ENCODE peak calls at places on chromosomes 5 and 9, in ten cellular contexts. One of them, this sample, is unnamed.

GRCh38 chr9:2494571-2494970 is 127.0 kb upstream of the VLDLR start:
- DNase-seq in AG10803: peak
- DNase-seq in fibroblast of mammary gland: peak
- DNase-seq in epithelial cell of esophagus: peak
- DNase-seq in astrocyte: peak
- DNase-seq in endodermal cell: peak
- DNase-seq in fibroblast of the aortic adventitia: peak
- DNase-seq in sigmoid colon: no peak
- DNase-seq in CD4-positive, alpha-beta memory T cell: no peak
- DNase-seq in heart right ventricle: no peak
- DNase-seq in this sample: peak

GRCh38 chr9:18626046-18626698 is 152.2 kb downstream of the ADAMTSL1 start:
- DNase-seq in CD4-positive, alpha-beta memory T cell: no peak
- DNase-seq in epithelial cell of esophagus: peak
- DNase-seq in fibroblast of mammary gland: no peak
- DNase-seq in sigmoid colon: no peak
- DNase-seq in endodermal cell: no peak
- DNase-seq in fibroblast of the aortic adventitia: no peak
- DNase-seq in AG10803: no peak
- DNase-seq in heart right ventricle: no peak
- DNase-seq in astrocyte: no peak
- DNase-seq in this sample: no peak

GRCh38 chr5:11483630-11484029 is 420.6 kb downstream of the CTNND2 start:
- DNase-seq in heart right ventricle: no peak
- DNase-seq in sigmoid colon: no peak
- DNase-seq in astrocyte: peak
- DNase-seq in AG10803: no peak
- DNase-seq in fibroblast of mammary gland: peak
- DNase-seq in epithelial cell of esophagus: no peak
- DNase-seq in endodermal cell: no peak
- DNase-seq in fibroblast of the aortic adventitia: no peak
- DNase-seq in CD4-positive, alpha-beta memory T cell: no peak
- DNase-seq in this sample: no peak

GRCh38 chr9:73441890-73442818 is 290.5 kb downstream of the ANXA1 start:
- DNase-seq in epithelial cell of esophagus: peak
- DNase-seq in sigmoid colon: no peak
- DNase-seq in AG10803: peak
- DNase-seq in fibroblast of the aortic adventitia: no peak
- DNase-seq in heart right ventricle: no peak
- DNase-seq in CD4-positive, alpha-beta memory T cell: no peak
- DNase-seq in fibroblast of mammary gland: peak
- DNase-seq in astrocyte: peak
- DNase-seq in endodermal cell: peak
- DNase-seq in this sample: peak

GRCh38 chr5:96687812-96688453 is 25.8 kb downstream of the CAST start:
- DNase-seq in AG10803: peak
- DNase-seq in fibroblast of mammary gland: peak
- DNase-seq in fibroblast of the aortic adventitia: peak
- DNase-seq in epithelial cell of esophagus: peak
- DNase-seq in endodermal cell: no peak
- DNase-seq in heart right ventricle: no peak
- DNase-seq in sigmoid colon: no peak
- DNase-seq in CD4-positive, alpha-beta memory T cell: peak
- DNase-seq in astrocyte: peak
- DNase-seq in this sample: peak

GRCh38 chr9:69798737-69799136 is 21.9 kb upstream of the CFAP95 start:
- DNase-seq in fibroblast of mammary gland: peak
- DNase-seq in endodermal cell: no peak
- DNase-seq in CD4-positive, alpha-beta memory T cell: no peak
- DNase-seq in epithelial cell of esophagus: peak
- DNase-seq in astrocyte: peak
- DNase-seq in sigmoid colon: no peak
- DNase-seq in AG10803: no peak
- DNase-seq in heart right ventricle: no peak
- DNase-seq in fibroblast of the aortic adventitia: no peak
- DNase-seq in this sample: no peak

GRCh38 chr5:39648539-39649200 is 223.9 kb upstream of the DAB2 start:
- DNase-seq in CD4-positive, alpha-beta memory T cell: no peak
- DNase-seq in fibroblast of the aortic adventitia: peak
- DNase-seq in sigmoid colon: no peak
- DNase-seq in epithelial cell of esophagus: peak
- DNase-seq in heart right ventricle: no peak
- DNase-seq in endodermal cell: peak
- DNase-seq in astrocyte: peak
- DNase-seq in fibroblast of mammary gland: peak
- DNase-seq in AG10803: no peak
- DNase-seq in this sample: no peak

GRCh38 chr9:132169672-132170392 is 8.0 kb downstream of the NTNG2 start:
- DNase-seq in epithelial cell of esophagus: peak
- DNase-seq in fibroblast of the aortic adventitia: peak
- DNase-seq in endodermal cell: peak
- DNase-seq in AG10803: peak
- DNase-seq in fibroblast of mammary gland: peak
- DNase-seq in heart right ventricle: peak
- DNase-seq in CD4-positive, alpha-beta memory T cell: peak
- DNase-seq in astrocyte: peak
- DNase-seq in sigmoid colon: peak
- DNase-seq in this sample: peak

GRCh38 chr5:108687599-108688220 is 60.0 kb upstream of the FER start:
- DNase-seq in CD4-positive, alpha-beta memory T cell: peak
- DNase-seq in AG10803: peak
- DNase-seq in heart right ventricle: no peak
- DNase-seq in epithelial cell of esophagus: no peak
- DNase-seq in sigmoid colon: no peak
- DNase-seq in fibroblast of the aortic adventitia: peak
- DNase-seq in endodermal cell: no peak
- DNase-seq in fibroblast of mammary gland: no peak
- DNase-seq in astrocyte: no peak
- DNase-seq in this sample: peak

GRCh38 chr9:137070906-137071275 is 534 bp upstream of the SAPCD2 start:
- DNase-seq in astrocyte: no peak
- DNase-seq in fibroblast of mammary gland: no peak
- DNase-seq in epithelial cell of esophagus: no peak
- DNase-seq in AG10803: no peak
- DNase-seq in heart right ventricle: peak
- DNase-seq in CD4-positive, alpha-beta memory T cell: no peak
- DNase-seq in endodermal cell: no peak
- DNase-seq in fibroblast of the aortic adventitia: no peak
- DNase-seq in sigmoid colon: no peak
- DNase-seq in this sample: no peak

GRCh38 chr5:40569549-40570270 is 110.0 kb upstream of the PTGER4 start:
- DNase-seq in heart right ventricle: no peak
- DNase-seq in astrocyte: no peak
- DNase-seq in epithelial cell of esophagus: no peak
- DNase-seq in CD4-positive, alpha-beta memory T cell: no peak
- DNase-seq in endodermal cell: no peak
- DNase-seq in sigmoid colon: no peak
- DNase-seq in fibroblast of mammary gland: peak
- DNase-seq in fibroblast of the aortic adventitia: peak
- DNase-seq in AG10803: peak
- DNase-seq in this sample: peak

GRCh38 chr9:82031538-82032280 is 43.1 kb downstream of the SPATA31D1 start:
- DNase-seq in endodermal cell: peak
- DNase-seq in fibroblast of mammary gland: peak
- DNase-seq in AG10803: peak
- DNase-seq in epithelial cell of esophagus: peak
- DNase-seq in CD4-positive, alpha-beta memory T cell: no peak
- DNase-seq in sigmoid colon: peak
- DNase-seq in astrocyte: peak
- DNase-seq in fibroblast of the aortic adventitia: peak
- DNase-seq in heart right ventricle: peak
- DNase-seq in this sample: peak

GRCh38 chr5:96961053-96961452 is 25.2 kb downstream of the LNPEP start:
- DNase-seq in heart right ventricle: no peak
- DNase-seq in endodermal cell: no peak
- DNase-seq in epithelial cell of esophagus: no peak
- DNase-seq in astrocyte: no peak
- DNase-seq in AG10803: no peak
- DNase-seq in sigmoid colon: no peak
- DNase-seq in fibroblast of the aortic adventitia: no peak
- DNase-seq in CD4-positive, alpha-beta memory T cell: peak
- DNase-seq in fibroblast of mammary gland: no peak
- DNase-seq in this sample: peak

GRCh38 chr9:98300611-98301010 is 45.2 kb upstream of the TBC1D2 start:
- DNase-seq in fibroblast of mammary gland: no peak
- DNase-seq in AG10803: no peak
- DNase-seq in astrocyte: no peak
- DNase-seq in fibroblast of the aortic adventitia: no peak
- DNase-seq in CD4-positive, alpha-beta memory T cell: no peak
- DNase-seq in epithelial cell of esophagus: no peak
- DNase-seq in heart right ventricle: no peak
- DNase-seq in endodermal cell: no peak
- DNase-seq in sigmoid colon: no peak
- DNase-seq in this sample: no peak

GRCh38 chr5:75338408-75338807 is 1.4 kb downstream of the HMGCR start:
- DNase-seq in CD4-positive, alpha-beta memory T cell: no peak
- DNase-seq in fibroblast of the aortic adventitia: no peak
- DNase-seq in AG10803: no peak
- DNase-seq in heart right ventricle: no peak
- DNase-seq in sigmoid colon: no peak
- DNase-seq in epithelial cell of esophagus: no peak
- DNase-seq in endodermal cell: no peak
- DNase-seq in astrocyte: no peak
- DNase-seq in fibroblast of mammary gland: no peak
- DNase-seq in this sample: no peak
- H3K4me3 ChIP-seq in CD4-positive, alpha-beta memory T cell: peak
- H3K4me3 ChIP-seq in fibroblast of the aortic adventitia: peak
- H3K4me3 ChIP-seq in AG10803: peak
- H3K4me3 ChIP-seq in heart right ventricle: peak
- H3K4me3 ChIP-seq in sigmoid colon: no peak
- H3K4me3 ChIP-seq in epithelial cell of esophagus: peak
- H3K4me3 ChIP-seq in endodermal cell: peak
- H3K4me3 ChIP-seq in astrocyte: peak
- H3K4me3 ChIP-seq in fibroblast of mammary gland: peak
- H3K4me3 ChIP-seq in this sample: peak

DNA sequence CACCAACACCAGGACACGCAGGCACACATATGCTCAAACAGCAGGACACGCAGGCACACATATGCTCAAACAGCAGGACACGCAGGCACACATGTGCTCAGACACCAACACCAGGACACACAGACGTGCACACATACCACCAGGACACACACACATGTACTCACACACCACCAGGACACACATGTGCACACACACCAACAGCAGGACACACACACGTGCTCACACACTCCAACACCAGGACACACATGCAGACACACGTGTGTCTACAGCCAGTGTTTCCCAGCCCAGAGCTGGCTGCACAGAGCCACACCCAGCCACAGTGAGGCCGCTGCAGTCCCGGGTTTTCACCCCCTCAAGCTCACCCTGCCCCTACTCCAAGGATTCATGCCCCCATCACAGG is 25.0 kb upstream of the SLC12A7 start:
- DNase-seq in epithelial cell of esophagus: no peak
- DNase-seq in AG10803: no peak
- DNase-seq in heart right ventricle: peak
- DNase-seq in sigmoid colon: no peak
- DNase-seq in fibroblast of the aortic adventitia: no peak
- DNase-seq in CD4-positive, alpha-beta memory T cell: no peak
- DNase-seq in endodermal cell: no peak
- DNase-seq in astrocyte: no peak
- DNase-seq in fibroblast of mammary gland: no peak
- DNase-seq in this sample: no peak
- H3K4me3 ChIP-seq in epithelial cell of esophagus: no peak
- H3K4me3 ChIP-seq in AG10803: no peak
- H3K4me3 ChIP-seq in heart right ventricle: no peak
- H3K4me3 ChIP-seq in sigmoid colon: no peak
- H3K4me3 ChIP-seq in fibroblast of the aortic adventitia: no peak
- H3K4me3 ChIP-seq in CD4-positive, alpha-beta memory T cell: no peak
- H3K4me3 ChIP-seq in endodermal cell: no peak
- H3K4me3 ChIP-seq in astrocyte: no peak
- H3K4me3 ChIP-seq in fibroblast of mammary gland: no peak
- H3K4me3 ChIP-seq in this sample: no peak

GRCh38 chr9:121372563-121373400 is 2.7 kb upstream of the STOM start:
- DNase-seq in heart right ventricle: no peak
- DNase-seq in fibroblast of the aortic adventitia: peak
- DNase-seq in sigmoid colon: peak
- DNase-seq in AG10803: no peak
- DNase-seq in endodermal cell: no peak
- DNase-seq in CD4-positive, alpha-beta memory T cell: no peak
- DNase-seq in fibroblast of mammary gland: peak
- DNase-seq in astrocyte: no peak
- DNase-seq in epithelial cell of esophagus: peak
- DNase-seq in this sample: peak
- H3K4me3 ChIP-seq in heart right ventricle: no peak
- H3K4me3 ChIP-seq in fibroblast of the aortic adventitia: no peak
- H3K4me3 ChIP-seq in sigmoid colon: no peak
- H3K4me3 ChIP-seq in AG10803: no peak
- H3K4me3 ChIP-seq in endodermal cell: no peak
- H3K4me3 ChIP-seq in CD4-positive, alpha-beta memory T cell: no peak
- H3K4me3 ChIP-seq in fibroblast of mammary gland: no peak
- H3K4me3 ChIP-seq in astrocyte: no peak
- H3K4me3 ChIP-seq in epithelial cell of esophagus: no peak
- H3K4me3 ChIP-seq in this sample: no peak

GRCh38 chr9:33024126-33024965 is 727 bp upstream of the DNAJA1 start:
- DNase-seq in CD4-positive, alpha-beta memory T cell: no peak
- DNase-seq in AG10803: peak
- DNase-seq in astrocyte: peak
- DNase-seq in fibroblast of mammary gland: peak
- DNase-seq in fibroblast of the aortic adventitia: peak
- DNase-seq in endodermal cell: no peak
- DNase-seq in sigmoid colon: peak
- DNase-seq in epithelial cell of esophagus: peak
- DNase-seq in heart right ventricle: no peak
- DNase-seq in this sample: peak

GRCh38 chr9:33023661-33024060 is 1.4 kb upstream of the DNAJA1 start:
- DNase-seq in sigmoid colon: no peak
- DNase-seq in astrocyte: no peak
- DNase-seq in fibroblast of the aortic adventitia: no peak
- DNase-seq in CD4-positive, alpha-beta memory T cell: no peak
- DNase-seq in epithelial cell of esophagus: peak
- DNase-seq in AG10803: no peak
- DNase-seq in fibroblast of mammary gland: no peak
- DNase-seq in heart right ventricle: no peak
- DNase-seq in endodermal cell: no peak
- DNase-seq in this sample: no peak

GRCh38 chr9:33022755-33023154 is 2.3 kb upstream of the DNAJA1 start:
- DNase-seq in CD4-positive, alpha-beta memory T cell: no peak
- DNase-seq in astrocyte: no peak
- DNase-seq in epithelial cell of esophagus: no peak
- DNase-seq in sigmoid colon: no peak
- DNase-seq in heart right ventricle: no peak
- DNase-seq in endodermal cell: no peak
- DNase-seq in fibroblast of the aortic adventitia: no peak
- DNase-seq in fibroblast of mammary gland: no peak
- DNase-seq in AG10803: no peak
- DNase-seq in this sample: no peak

GRCh38 chr9:33019797-33020196 is 5.3 kb upstream of the DNAJA1 start:
- DNase-seq in epithelial cell of esophagus: no peak
- DNase-seq in heart right ventricle: no peak
- DNase-seq in endodermal cell: no peak
- DNase-seq in CD4-positive, alpha-beta memory T cell: no peak
- DNase-seq in AG10803: no peak
- DNase-seq in sigmoid colon: no peak
- DNase-seq in fibroblast of mammary gland: no peak
- DNase-seq in fibroblast of the aortic adventitia: no peak
- DNase-seq in astrocyte: no peak
- DNase-seq in this sample: no peak

DNA sequence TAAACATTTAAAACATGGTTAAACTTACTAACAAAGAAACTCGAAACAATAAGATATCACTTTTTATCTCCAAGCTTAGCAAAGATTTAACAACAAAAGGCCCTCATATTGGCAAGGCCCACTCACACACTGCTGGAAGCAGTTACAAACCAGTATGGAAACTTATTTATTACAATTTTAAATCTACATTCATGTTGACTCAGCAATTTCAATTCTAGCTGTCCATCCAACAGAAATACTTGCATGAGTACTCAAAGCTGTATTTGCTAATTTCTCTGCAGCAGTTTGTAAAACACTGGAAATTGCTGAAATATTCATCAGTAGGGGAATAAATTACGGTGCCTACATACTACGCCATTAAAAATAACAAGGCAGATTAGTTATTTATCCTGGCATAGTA is 2.8 kb upstream of the DNAJA1 start:
- DNase-seq in heart right ventricle: no peak
- DNase-seq in astrocyte: no peak
- DNase-seq in fibroblast of mammary gland: no peak
- DNase-seq in CD4-positive, alpha-beta memory T cell: no peak
- DNase-seq in epithelial cell of esophagus: no peak
- DNase-seq in sigmoid colon: no peak
- DNase-seq in fibroblast of the aortic adventitia: no peak
- DNase-seq in endodermal cell: no peak
- DNase-seq in AG10803: no peak
- DNase-seq in this sample: no peak
- H3K4me3 ChIP-seq in heart right ventricle: no peak
- H3K4me3 ChIP-seq in astrocyte: no peak
- H3K4me3 ChIP-seq in fibroblast of mammary gland: no peak
- H3K4me3 ChIP-seq in CD4-positive, alpha-beta memory T cell: no peak
- H3K4me3 ChIP-seq in epithelial cell of esophagus: no peak
- H3K4me3 ChIP-seq in sigmoid colon: no peak
- H3K4me3 ChIP-seq in fibroblast of the aortic adventitia: no peak
- H3K4me3 ChIP-seq in endodermal cell: peak
- H3K4me3 ChIP-seq in AG10803: no peak
- H3K4me3 ChIP-seq in this sample: no peak

This sample was measured in fibroblast of pulmonary artery.